ENCODE peak calls at places on chromosomes 2 and 18, in six cellular contexts. K is mesendoderm, Z is IMR-90, I is H9, E is neuronal stem cell, J is H1. P is an unnamed sample.

GRCh38 chr2:142874293-142874814 is 3.1 kb upstream of the KYNU start:
- DNase-seq in K (no peak), I (no peak), E (no peak), Z (peak; percentile 95), J (no peak), P (peak; percentile 99)

GRCh38 chr2:73938761-73939352 is 12.2 kb downstream of the DGUOK start:
- DNase-seq in Z (peak; percentile 79), E (no peak), I (no peak), J (no peak), K (no peak), P (peak; percentile 37)

GRCh38 chr2:216391401-216391800 is 19.1 kb upstream of the MARCHF4 start:
- DNase-seq in K (peak; percentile 18), I (no peak), J (no peak), E (no peak), Z (peak; percentile 19), P (peak; percentile 51)

GRCh38 chr18:21598726-21599584 is 1.5 kb downstream of the ESCO1 start:
- DNase-seq in Z (no peak), E (no peak), K (peak; percentile 41), I (peak; percentile 33), J (no peak), P (peak; percentile 23)

GRCh38 chr2:134379722-134380121 is 125.8 kb downstream of the MGAT5 start:
- DNase-seq in K (no peak), J (no peak), I (no peak), E (no peak), Z (no peak), P (no peak)

GRCh38 chr2:181188605-181189004 is 208.2 kb downstream of the UBE2E3 start:
- DNase-seq in I (no peak), Z (no peak), J (no peak), K (no peak), E (no peak), P (no peak)

GRCh38 chr18:76402026-76402990 is 92.7 kb downstream of the ZNF516 start:
- DNase-seq in J (no peak), K (no peak), E (no peak), I (peak; percentile 23), Z (no peak), P (no peak)

GRCh38 chr18:77811510-77811909 is 561.9 kb downstream of the GALR1 start:
- DNase-seq in Z (no peak), E (no peak), I (no peak), J (no peak), K (no peak), P (no peak)

GRCh38 chr18:78670778-78671405 is 308.7 kb upstream of the SALL3 start:
- DNase-seq in E (no peak), K (peak; percentile 34), J (no peak), I (no peak), Z (no peak), P (no peak)

GRCh38 chr2:186256540-186256939 is 229.5 kb upstream of the ZC3H15 start:
- DNase-seq in I (no peak), J (no peak), K (peak; percentile 61), Z (peak; percentile 44), E (peak; percentile 17), P (peak; percentile 57)

DNA sequence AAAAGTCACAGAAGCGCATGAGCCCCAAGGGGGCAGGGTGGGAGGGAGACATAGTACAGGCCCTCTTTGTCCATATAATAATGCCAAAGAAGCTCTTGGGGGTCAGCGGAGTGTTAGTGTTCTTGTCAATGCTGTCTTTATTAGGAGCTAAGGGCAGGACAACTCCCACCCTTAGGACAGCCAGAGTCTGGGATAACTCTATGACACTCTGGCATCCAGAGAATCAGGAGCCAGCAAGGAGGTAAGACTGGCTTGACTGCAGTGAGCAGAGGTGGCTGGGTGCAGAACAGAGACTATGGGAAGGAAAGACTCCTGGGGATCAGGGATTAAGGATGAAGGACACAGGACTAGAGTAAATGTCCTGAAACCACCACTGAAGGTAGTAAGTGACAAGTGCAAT is 19.0 kb upstream of the HNMT start:
- DNase-seq in Z (no peak), K (no peak), J (no peak), E (no peak), I (no peak), P (no peak)
- H3K79me1 ChIP-seq in Z (no peaks in the 10 kb centered on the region), K (no peaks in the 10 kb centered on the region), J (no peaks in the 10 kb centered on the region), E (no peaks in the 10 kb centered on the region), I (no peaks in the 10 kb centered on the region), P (no peaks in the 10 kb centered on the region)

DNA sequence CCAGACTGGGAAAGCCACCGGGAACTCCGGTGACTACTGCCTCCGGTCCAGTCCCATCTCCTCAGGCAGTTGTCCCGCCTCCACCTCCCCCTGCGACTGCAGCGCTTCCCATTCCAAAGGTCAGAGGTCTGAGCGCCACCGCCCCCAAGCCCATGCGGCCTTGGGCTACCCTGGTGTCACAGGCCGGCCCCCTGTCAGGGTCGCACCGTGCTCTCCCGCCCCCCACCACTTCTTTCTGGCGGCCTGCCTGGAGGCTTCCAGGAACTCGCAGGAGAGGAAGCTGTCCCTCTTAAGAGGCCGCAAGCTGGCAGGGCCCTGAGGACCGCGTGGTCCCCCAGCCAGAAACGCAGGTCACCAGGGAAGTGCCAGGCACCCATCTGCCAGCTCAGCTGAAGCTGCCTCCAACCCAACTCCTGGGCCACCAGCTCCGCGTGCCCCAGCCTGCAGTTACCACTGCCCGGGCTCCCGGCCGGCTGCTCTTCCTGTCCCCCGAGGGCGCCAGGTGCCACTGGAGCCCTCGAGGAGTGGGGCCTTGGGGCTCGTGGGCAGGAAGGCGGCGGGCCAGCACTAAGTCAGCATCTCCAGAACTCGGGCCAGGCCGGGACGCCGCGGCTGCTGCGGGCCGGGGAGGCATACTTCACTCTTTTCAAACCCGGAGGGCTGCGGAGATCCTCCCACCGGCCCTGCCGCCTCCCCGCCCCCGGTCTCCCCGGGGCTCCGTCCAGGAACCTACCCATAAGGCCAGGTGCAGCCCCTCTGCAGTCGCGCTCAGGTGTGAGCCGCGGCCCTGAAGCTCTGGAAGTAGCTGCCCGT is 83.3 kb upstream of the POMC start:
- DNase-seq in J (peak; percentile 79), Z (peak; percentile 7), E (peak; percentile 72), I (peak; percentile 60), K (peak; percentile 82), P (peak; percentile 67)
- H2BK15ac ChIP-seq in J (peak overlapping the region; percentile 72), Z (no peak overlapping the region), E (peak overlapping the region; percentile 91), I (no peak overlapping the region), K (peak overlapping the region; percentile 77), P (peak overlapping the region; percentile 77)

GRCh38 chr18:48785686-48786470 is 164.9 kb downstream of the SMAD7 start:
- DNase-seq in J (no peak), K (no peak), I (no peak), E (no peak), Z (no peak), P (no peak)
- H3K79me1 ChIP-seq in J (no peaks in the 10 kb centered on the region), K (no peaks in the 10 kb centered on the region), I (no peaks in the 10 kb centered on the region), E (no peaks in the 10 kb centered on the region), Z (peaks cover 77% of the 10 kb centered on the region), P (peaks cover 40% of the 10 kb centered on the region)

GRCh38 chr2:172431428-172431827 is 4.0 kb downstream of the ITGA6 start:
- DNase-seq in Z (no peak), I (no peak), E (no peak), J (no peak), K (no peak), P (no peak)

GRCh38 chr2:172435608-172435911 is 8.2 kb downstream of the ITGA6 start:
- DNase-seq in Z (no peak), J (no peak), I (no peak), E (no peak), K (no peak), P (no peak)

GRCh38 chr2:172431993-172432392 is 4.6 kb downstream of the ITGA6 start:
- DNase-seq in K (no peak), J (no peak), Z (no peak), I (no peak), E (no peak), P (no peak)

GRCh38 chr2:172434821-172435607 is 7.6 kb downstream of the ITGA6 start:
- DNase-seq in J (no peak), I (peak; percentile 57), E (no peak), K (peak; percentile 59), Z (peak; percentile 18), P (peak; percentile 43)

GRCh38 chr2:172433169-172433568 is 5.8 kb downstream of the ITGA6 start:
- DNase-seq in E (no peak), J (no peak), Z (no peak), K (no peak), I (no peak), P (no peak)
- H2BK15ac ChIP-seq in E (no peak overlapping the region), J (no peak overlapping the region), Z (no peak overlapping the region), K (no peak overlapping the region), I (no peak overlapping the region), P (no peak overlapping the region)

GRCh38 chr2:231238694-231239093 is 40.3 kb downstream of the ARMC9 start:
- DNase-seq in E (no peak), I (no peak), Z (no peak), J (no peak), K (no peak), P (no peak)
- H3K79me1 ChIP-seq in E (no peaks in the 10 kb centered on the region), I (no peaks in the 10 kb centered on the region), Z (peaks cover 6% of the 10 kb centered on the region), J (no peaks in the 10 kb centered on the region), K (no peaks in the 10 kb centered on the region), P (peaks cover 16% of the 10 kb centered on the region)

GRCh38 chr2:157124731-157125130 is 132.8 kb upstream of the GALNT5 start:
- DNase-seq in I (no peak), Z (no peak), E (no peak), J (no peak), K (no peak), P (no peak)
- H2BK15ac ChIP-seq in I (no peak overlapping the region), Z (no peak overlapping the region), E (no peak overlapping the region), J (no peak overlapping the region), K (no peak overlapping the region), P (no peak overlapping the region)

DNA sequence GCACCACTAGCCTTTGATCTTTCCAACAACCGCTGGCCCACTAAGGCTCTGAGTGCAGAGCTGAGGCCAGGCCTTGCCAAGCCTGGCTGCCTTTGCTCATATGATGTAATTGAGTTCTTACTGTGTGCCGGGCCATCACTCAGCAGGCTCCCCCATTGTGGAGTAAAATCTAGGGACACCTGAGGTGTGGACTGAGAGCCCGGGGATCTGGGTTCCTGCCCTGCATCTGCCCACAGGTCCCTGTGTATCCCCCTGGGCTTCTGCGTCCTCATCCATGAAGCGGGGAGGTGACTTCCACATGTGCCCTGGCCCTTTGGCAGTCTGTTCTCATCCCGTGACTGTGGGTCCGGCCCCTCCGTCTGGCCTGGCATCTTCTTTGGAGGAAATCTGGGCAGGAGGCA is 33.8 kb downstream of the GREB1 start:
- DNase-seq in I (no peak), Z (no peak), K (no peak), J (no peak), E (no peak), P (no peak)
- H3K79me1 ChIP-seq in I (no peaks in the 10 kb centered on the region), Z (no peaks in the 10 kb centered on the region), K (no peaks in the 10 kb centered on the region), J (no peaks in the 10 kb centered on the region), E (peaks cover 5% of the 10 kb centered on the region), P (no peaks in the 10 kb centered on the region)

GRCh38 chr2:165893556-165893955 is 60.0 kb downstream of the TTC21B start:
- DNase-seq in E (no peak), I (no peak), J (no peak), Z (no peak), K (no peak), P (no peak)
- H2BK15ac ChIP-seq in E (no peak overlapping the region), I (no peak overlapping the region), J (no peak overlapping the region), Z (no peak overlapping the region), K (no peak overlapping the region), P (no peak overlapping the region)

DNA sequence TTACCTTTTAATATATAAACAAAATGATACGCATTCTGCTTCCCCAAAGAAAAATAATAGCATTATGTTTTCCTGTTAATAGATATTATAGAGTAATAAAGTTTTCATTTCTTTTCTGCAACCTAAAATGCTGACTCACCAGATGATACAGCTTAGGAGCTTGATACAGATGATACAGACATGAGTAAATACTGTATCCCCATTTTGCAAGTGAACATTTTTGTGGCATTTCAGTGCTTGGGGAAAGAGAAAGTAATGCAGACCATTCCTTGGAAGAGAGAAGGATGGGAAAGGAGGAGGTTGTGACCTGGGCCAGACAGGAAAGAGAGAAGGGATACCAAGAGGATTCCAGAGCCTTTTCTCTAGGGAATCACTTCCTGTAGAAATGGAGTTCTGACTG is 97.5 kb upstream of the FSHR start:
- DNase-seq in J (no peak), Z (peak; percentile 77), I (no peak), K (no peak), E (no peak), P (peak; percentile 86)
- H3K79me1 ChIP-seq in J (no peaks in the 10 kb centered on the region), Z (no peaks in the 10 kb centered on the region), I (no peaks in the 10 kb centered on the region), K (no peaks in the 10 kb centered on the region), E (no peaks in the 10 kb centered on the region), P (no peaks in the 10 kb centered on the region)